ENCODE peak calls at places on chromosomes 13 and 19, in eight cellular contexts. R is psoas muscle, H is pancreas, I is choroid plexus epithelial cell, V is OCI-LY7, D is fibroblast of villous mesenchyme, S is GM12878, P is astrocyte of the spinal cord. Q is an unnamed sample.

GRCh38 chr19:47447470-47448359 is 24.0 kb downstream of the SLC8A2 start:
- DNase-seq in D (peak), I (no peak), S (no peak), P (peak), H (no peak), V (peak), R (peak), Q (peak)

GRCh38 chr19:4123615-4124568 is at the start of gene MAP2K2:
- DNase-seq in P (peak), V (peak), D (peak), R (peak), I (peak), H (peak), S (peak), Q (peak)

GRCh38 chr19:41009700-41010235 is 18.7 kb downstream of the CYP2B6 start:
- DNase-seq in P (no peak), H (no peak), R (no peak), D (no peak), I (no peak), V (no peak), S (no peak), Q (no peak)

GRCh38 chr19:29704562-29705558 is 10.2 kb downstream of the C19orf12 start:
- DNase-seq in P (no peak), I (no peak), H (no peak), S (peak), R (no peak), D (no peak), V (no peak), Q (no peak)

GRCh38 chr13:99312493-99312883 is 5.3 kb upstream of the GPR183 start:
- DNase-seq in R (peak), V (no peak), H (no peak), D (peak), I (peak), S (no peak), P (peak), Q (peak)

GRCh38 chr19:2796659-2797266 is 11.5 kb downstream of the THOP1 start:
- DNase-seq in P (no peak), S (no peak), R (no peak), V (no peak), H (no peak), D (no peak), I (no peak), Q (no peak)

GRCh38 chr19:5157186-5157585 is 183.4 kb downstream of the PTPRS start:
- DNase-seq in H (no peak), R (no peak), S (no peak), D (no peak), P (no peak), V (no peak), I (no peak), Q (no peak)

GRCh38 chr13:40963927-40964326 is 55.2 kb downstream of the ELF1 start:
- DNase-seq in S (no peak), I (peak), R (no peak), P (peak), D (no peak), H (no peak), V (no peak), Q (peak)

GRCh38 chr13:114152831-114153371 is 20.5 kb upstream of the RASA3 start:
- DNase-seq in V (no peak), H (no peak), D (no peak), S (no peak), P (no peak), R (no peak), I (peak), Q (peak)

GRCh38 chr13:75357576-75358295 is 124.2 kb downstream of the TBC1D4 start:
- DNase-seq in V (peak), I (peak), S (no peak), P (peak), H (no peak), R (no peak), D (peak), Q (peak)

GRCh38 chr19:1970003-1970805 is 29.2 kb downstream of the CSNK1G2 start:
- DNase-seq in V (no peak), P (no peak), D (no peak), I (no peak), R (no peak), H (no peak), S (no peak), Q (no peak)

GRCh38 chr19:46932346-46932745 is 71.5 kb downstream of the ARHGAP35 start:
- DNase-seq in D (no peak), R (no peak), I (peak), S (no peak), V (no peak), P (no peak), H (no peak), Q (peak)

GRCh38 chr13:33207616-33207964 is 78.0 kb downstream of the STARD13 start:
- DNase-seq in V (no peak), H (peak), P (peak), R (peak), S (no peak), I (peak), D (peak), Q (peak)

GRCh38 chr19:19040417-19040816 is 7.0 kb downstream of the ARMC6 start:
- DNase-seq in V (no peak), R (peak), D (peak), I (peak), H (peak), P (peak), S (no peak), Q (peak)

GRCh38 chr13:108437496-108437895 is 168.0 kb downstream of the TNFSF13B start:
- DNase-seq in H (no peak), I (peak), V (no peak), S (no peak), D (no peak), R (no peak), P (peak), Q (peak)

GRCh38 chr19:47097396-47098217 is 16.0 kb downstream of the ZC3H4 start:
- DNase-seq in S (no peak), P (no peak), D (no peak), R (peak), H (no peak), I (no peak), V (no peak), Q (peak)

GRCh38 chr13:44393391-44393790 is 19.8 kb downstream of the SERP2 start:
- DNase-seq in I (peak), V (no peak), D (no peak), P (peak), H (peak), R (no peak), S (no peak), Q (no peak)

GRCh38 chr13:33524086-33524485 is 238.5 kb upstream of the STARD13 start:
- DNase-seq in R (no peak), V (no peak), I (peak), P (peak), D (peak), S (no peak), H (no peak), Q (peak)

GRCh38 chr19:58181902-58182576 is 822 bp upstream of the ZNF274 start:
- DNase-seq in I (peak), R (peak), V (peak), D (peak), P (no peak), H (peak), S (no peak), Q (peak)

GRCh38 chr13:47188802-47189201 is 291.9 kb upstream of the HTR2A start:
- DNase-seq in R (no peak), S (no peak), V (no peak), I (no peak), H (no peak), D (peak), P (no peak), Q (peak)

GRCh38 chr13:92500192-92500591 is 726.4 kb upstream of the GPC6 start:
- DNase-seq in I (no peak), D (no peak), P (no peak), V (no peak), S (no peak), R (no peak), H (no peak), Q (no peak)

GRCh38 chr19:40274585-40275544 is 10.3 kb downstream of the AKT2 start:
- DNase-seq in R (no peak), S (no peak), V (peak), P (no peak), H (no peak), I (no peak), D (no peak), Q (no peak)

GRCh38 chr13:113220141-113220598 is 10.8 kb downstream of the CUL4A start:
- DNase-seq in P (no peak), R (no peak), D (no peak), S (no peak), H (no peak), I (peak), V (no peak), Q (no peak)

GRCh38 chr13:70386919-70387318 is 278.7 kb upstream of the KLHL1 start:
- DNase-seq in P (no peak), I (no peak), V (no peak), R (no peak), H (no peak), S (no peak), D (no peak), Q (no peak)

GRCh38 chr13:21603531-21604448 is at the start of gene MICU2:
- DNase-seq in D (peak), I (peak), H (peak), S (peak), V (peak), R (peak), P (peak), Q (peak)
- TF ChIP-seq CTCF in D (no peak), I (no peak), H (no peak), S (no peak), V (no peak), R (no peak), P (peak), Q (no peak)

DNA sequence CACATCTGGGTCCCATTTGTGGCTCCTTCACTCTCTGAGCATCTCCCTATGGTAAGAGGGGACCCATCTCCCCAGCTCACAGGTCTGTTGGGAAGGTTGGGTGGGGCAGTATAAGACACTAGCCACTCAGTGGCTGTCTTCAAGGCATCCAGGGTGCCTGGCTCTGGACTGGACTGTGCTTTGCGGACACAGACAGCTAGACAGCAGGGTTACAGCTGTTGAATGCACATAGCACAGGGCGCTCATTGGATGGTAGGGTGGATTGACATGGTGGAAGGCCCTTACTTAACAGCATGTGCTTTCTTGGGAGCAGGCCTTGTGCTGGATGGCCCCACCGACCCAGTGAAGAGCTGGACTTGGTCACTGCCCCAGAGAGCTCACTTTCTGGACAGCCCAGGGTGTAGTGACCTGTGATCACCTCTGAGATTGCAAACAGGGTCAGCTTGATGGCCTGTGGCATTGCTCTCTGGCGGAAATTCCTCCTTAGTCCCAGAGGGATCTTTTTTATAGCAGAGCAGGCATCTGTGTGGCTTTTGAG is 1.9 kb downstream of the ZNF444 start:
- DNase-seq in P (no peak), V (no peak), H (peak), S (no peak), R (no peak), D (no peak), I (no peak), Q (no peak)
- H3K4me3 ChIP-seq in P (no peak), V (no peak), H (peak), S (peak), R (no peak), D (no peak), I (no peak), Q (no peak)

GRCh38 chr19:39190768-39191167 is 6.0 kb upstream of the NCCRP1 start:
- DNase-seq in I (no peak), P (no peak), D (no peak), H (no peak), R (no peak), S (no peak), V (no peak), Q (no peak)

GRCh38 chr19:39183100-39183499 is 13.7 kb upstream of the NCCRP1 start:
- DNase-seq in V (no peak), H (no peak), D (no peak), P (no peak), S (no peak), R (no peak), I (no peak), Q (no peak)

GRCh38 chr19:39186391-39186790 is 10.4 kb upstream of the NCCRP1 start:
- DNase-seq in V (no peak), H (no peak), D (no peak), P (no peak), I (no peak), R (no peak), S (no peak), Q (no peak)

GRCh38 chr19:39188960-39189359 is 7.8 kb upstream of the NCCRP1 start:
- DNase-seq in V (no peak), I (no peak), S (no peak), D (no peak), H (no peak), P (no peak), R (no peak), Q (no peak)

GRCh38 chr19:39187552-39187943 is 9.2 kb upstream of the NCCRP1 start:
- DNase-seq in V (no peak), P (no peak), S (no peak), H (no peak), I (no peak), D (no peak), R (no peak), Q (no peak)
- TF ChIP-seq CTCF in V (peak), P (no peak), S (no peak), H (no peak), I (no peak), D (no peak), R (no peak), Q (no peak)

GRCh38 chr19:32040246-32040645 is 305.2 kb upstream of the ZNF507 start:
- DNase-seq in D (no peak), V (no peak), H (no peak), P (no peak), I (no peak), S (no peak), R (no peak), Q (no peak)

GRCh38 chr19:32037998-32038732 is 307.2 kb upstream of the ZNF507 start:
- DNase-seq in I (no peak), P (no peak), R (no peak), V (no peak), S (no peak), H (no peak), D (no peak), Q (no peak)

GRCh38 chr19:32039446-32039845 is 306.0 kb upstream of the ZNF507 start:
- DNase-seq in R (no peak), V (no peak), P (no peak), S (no peak), H (no peak), I (no peak), D (no peak), Q (no peak)

DNA sequence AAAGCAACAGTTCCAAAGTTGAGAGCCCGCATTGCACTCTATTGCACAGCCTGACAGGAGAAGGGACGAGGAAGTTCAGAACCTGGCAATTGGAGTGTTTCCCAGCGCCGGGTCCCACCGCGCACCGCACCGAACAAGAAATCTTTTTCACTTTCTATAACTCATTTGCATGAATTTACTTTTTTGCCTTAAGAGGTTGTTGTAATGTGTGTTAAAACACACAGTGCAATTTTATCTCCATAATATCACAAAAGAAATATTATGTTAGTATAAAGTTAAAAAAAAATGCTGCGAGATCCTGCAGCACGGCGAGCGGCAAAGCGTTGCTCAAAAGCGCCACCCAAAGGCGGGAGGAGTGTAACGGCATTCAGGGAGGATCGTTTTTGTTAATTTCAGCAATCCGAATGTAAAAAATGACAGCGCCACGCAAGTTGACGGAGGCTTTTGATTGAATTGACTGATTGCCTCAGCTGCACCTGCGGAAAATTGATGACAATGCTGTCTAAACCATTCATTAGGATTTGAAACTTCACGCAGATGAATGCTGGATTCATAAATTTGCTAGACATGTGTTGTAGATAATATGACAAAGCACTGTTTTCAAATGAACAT is 303.6 kb upstream of the ZNF507 start:
- DNase-seq in H (peak), V (peak), I (peak), R (peak), P (peak), S (no peak), D (peak), Q (peak)
- H3K4me3 ChIP-seq in H (peak), V (no peak), I (no peak), R (no peak), P (no peak), S (no peak), D (peak), Q (peak)

DNA sequence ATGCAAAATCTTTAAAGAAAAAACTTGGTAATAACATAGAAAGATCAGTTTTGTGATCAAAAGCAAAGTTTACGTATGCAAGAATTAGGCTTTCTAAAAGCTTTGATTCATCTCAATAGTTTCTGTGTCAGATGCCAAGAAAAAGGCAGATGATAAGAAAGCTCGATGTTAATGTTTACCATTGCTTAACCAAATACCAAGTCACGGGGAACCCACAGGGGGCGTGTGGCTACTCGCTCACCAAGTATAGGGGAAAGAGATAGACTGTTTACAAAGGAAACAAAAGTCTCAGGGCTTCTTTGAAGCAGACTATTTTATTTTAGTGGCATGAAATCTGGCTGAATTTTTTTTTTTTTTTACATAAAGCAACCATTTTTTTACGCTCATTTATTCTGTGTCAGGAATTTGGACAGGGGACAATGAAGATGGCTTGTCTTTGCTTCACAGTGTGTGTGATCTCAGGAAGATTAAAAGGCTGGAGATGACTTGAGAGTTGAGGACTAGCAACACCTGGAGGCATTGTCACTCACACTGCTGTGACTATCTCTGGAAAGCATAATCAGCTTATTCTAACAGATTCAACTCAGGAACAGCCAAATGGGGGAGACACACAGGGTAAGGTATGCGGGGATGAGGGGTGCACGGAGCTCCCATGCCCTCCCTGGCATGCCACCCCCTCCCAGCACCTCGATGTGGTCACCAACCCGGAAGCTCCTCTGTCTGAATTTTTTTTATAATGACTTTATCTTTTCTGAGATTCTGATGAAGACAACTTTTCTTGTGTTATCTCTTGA is 24.9 kb downstream of the RCBTB1 start:
- DNase-seq in H (peak), I (peak), S (no peak), P (peak), D (peak), V (no peak), R (no peak), Q (peak)
- TF ChIP-seq CTCF in H (no peak), I (peak), S (peak), P (peak), D (peak), V (no peak), R (no peak), Q (no peak)

GRCh38 chr19:899363-900301 is 6.3 kb downstream of the RNU6-9 start:
- DNase-seq in S (no peak), D (no peak), V (no peak), I (no peak), H (no peak), R (peak), P (no peak), Q (no peak)

GRCh38 chr19:901216-902092 is 8.2 kb downstream of the RNU6-9 start:
- DNase-seq in D (no peak), V (no peak), P (no peak), S (no peak), R (peak), I (no peak), H (no peak), Q (no peak)

GRCh38 chr19:898663-899062 is 5.4 kb downstream of the RNU6-9 start:
- DNase-seq in H (no peak), S (no peak), P (no peak), R (no peak), V (peak), I (no peak), D (no peak), Q (no peak)

GRCh38 chr19:902093-902370 is 8.7 kb downstream of the RNU6-9 start:
- DNase-seq in I (no peak), H (no peak), S (no peak), D (no peak), P (no peak), V (no peak), R (no peak), Q (no peak)

DNA sequence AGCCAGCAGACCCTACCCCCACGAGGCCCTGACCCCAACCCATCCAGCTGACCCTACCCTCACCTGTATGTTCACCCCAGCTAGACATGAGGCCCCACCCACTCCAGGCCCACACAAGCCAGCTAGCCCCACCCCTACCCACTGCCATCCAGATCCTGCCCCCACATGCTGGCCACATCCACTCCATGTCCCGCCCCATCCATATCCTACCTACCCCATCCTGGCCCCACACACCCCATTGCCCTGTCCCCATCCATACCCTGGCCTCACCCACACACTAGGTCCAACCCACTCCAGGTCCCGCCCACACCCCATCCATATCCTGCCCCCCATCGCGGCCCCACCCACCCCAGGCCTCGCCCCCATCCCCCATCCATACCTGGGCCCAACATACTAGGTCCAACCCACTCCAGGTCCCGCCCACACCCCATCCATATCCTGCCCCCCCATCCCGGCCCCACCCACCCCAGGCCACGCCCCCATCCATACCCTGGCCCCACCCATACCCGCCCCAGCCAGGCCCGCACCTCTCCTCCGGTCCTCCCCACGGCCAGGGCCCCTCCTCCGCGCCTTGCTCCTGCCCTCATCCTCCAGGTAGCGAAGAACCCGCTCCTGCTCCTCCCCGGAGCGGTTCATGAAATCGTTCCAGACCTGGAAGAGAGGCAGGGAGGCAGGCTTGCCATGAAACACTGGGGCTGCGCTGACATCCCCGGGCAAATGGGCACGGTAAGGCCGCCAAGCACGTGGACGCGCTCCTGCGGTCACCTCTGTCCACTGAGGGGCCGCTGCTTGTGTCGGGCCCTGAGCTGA is 7.2 kb downstream of the RNU6-9 start:
- DNase-seq in R (peak), D (no peak), P (no peak), V (peak), I (no peak), S (no peak), H (no peak), Q (no peak)
- H3K4me3 ChIP-seq in R (no peak), D (no peak), P (no peak), V (no peak), I (no peak), S (no peak), H (no peak), Q (no peak)

Q was measured in fibroblast of the aortic adventitia.